ENCODE peak calls at places on chromosomes 7 and 10, in six cellular contexts. R is heart right ventricle, Y is WERI-Rb-1, A is fibroblast of mammary gland, U is hepatocyte, X is esophagus squamous epithelium. I is an unnamed sample.

GRCh38 chr7:143434660-143435059 is 8.6 kb upstream of the TAS2R60 start:
- DNase-seq in R (peak), Y (no peak), U (no peak), X (peak), A (peak), I (peak)

GRCh38 chr7:4271716-4272015 is 410.4 kb upstream of the FOXK1 start:
- DNase-seq in U (no peak), A (no peak), X (no peak), R (no peak), Y (no peak), I (no peak)

GRCh38 chr10:15196335-15196834 is 27.9 kb upstream of the NMT2 start:
- DNase-seq in U (no peak), X (no peak), R (no peak), A (no peak), Y (no peak), I (no peak)

GRCh38 chr7:23530355-23530754 is 1.4 kb downstream of the TRA2A start:
- DNase-seq in X (no peak), Y (no peak), A (peak), U (peak), R (no peak), I (peak)

GRCh38 chr10:94133239-94133638 is 139.5 kb downstream of the PLCE1 start:
- DNase-seq in X (no peak), R (peak), U (no peak), A (no peak), Y (no peak), I (peak)

GRCh38 chr10:49410365-49411074 is 14.6 kb upstream of the DRGX start:
- DNase-seq in Y (no peak), U (no peak), X (no peak), R (peak), A (no peak), I (no peak)

GRCh38 chr10:93565421-93565820 is 1.0 kb upstream of the FFAR4 start:
- DNase-seq in Y (no peak), A (no peak), U (no peak), X (no peak), R (no peak), I (no peak)

GRCh38 chr7:31099451-31100444 is 47.6 kb downstream of the ADCYAP1R1 start:
- DNase-seq in R (no peak), Y (no peak), A (no peak), X (no peak), U (no peak), I (no peak)

GRCh38 chr7:128530855-128531104 is 54.2 kb downstream of the METTL2B start:
- DNase-seq in Y (peak), R (no peak), A (no peak), U (no peak), X (no peak), I (no peak)

GRCh38 chr7:117269417-117269816 is 53.4 kb downstream of the WNT2 start:
- DNase-seq in X (no peak), R (no peak), U (no peak), Y (no peak), A (peak), I (peak)

GRCh38 chr7:140364819-140365218 is 33.5 kb downstream of the SLC37A3 start:
- DNase-seq in Y (peak), A (no peak), U (no peak), X (no peak), R (no peak), I (peak)

GRCh38 chr10:129424978-129425377 is 42.1 kb upstream of the MGMT start:
- DNase-seq in A (no peak), X (no peak), Y (no peak), R (no peak), U (no peak), I (no peak)

GRCh38 chr10:63209703-63210102 is 76.6 kb downstream of the NRBF2 start:
- DNase-seq in X (no peak), A (peak), Y (no peak), U (no peak), R (no peak), I (peak)

GRCh38 chr7:87129836-87130235 is 22.4 kb upstream of the DMTF1 start:
- DNase-seq in U (no peak), A (no peak), R (no peak), Y (no peak), X (no peak), I (no peak)

GRCh38 chr7:78510580-78511188 is 712.1 kb downstream of the PHTF2 start:
- DNase-seq in R (no peak), U (peak), A (peak), Y (peak), X (no peak), I (peak)

GRCh38 chr7:45092931-45093235 is 4.1 kb upstream of the NACAD start:
- DNase-seq in U (no peak), X (no peak), R (no peak), Y (no peak), A (no peak), I (no peak)
- H3K4me3 ChIP-seq in U (no peak), X (no peak), R (no peak), Y (no peak), A (no peak), I (no peak)

GRCh38 chr7:66198956-66199355 is 6.2 kb upstream of the TPST1 start:
- DNase-seq in X (no peak), A (no peak), Y (no peak), U (no peak), R (no peak), I (no peak)
- TF ChIP-seq CTCF in X (no peak), A (no peak), Y (peak), U (no peak), R (no peak), I (no peak)

DNA sequence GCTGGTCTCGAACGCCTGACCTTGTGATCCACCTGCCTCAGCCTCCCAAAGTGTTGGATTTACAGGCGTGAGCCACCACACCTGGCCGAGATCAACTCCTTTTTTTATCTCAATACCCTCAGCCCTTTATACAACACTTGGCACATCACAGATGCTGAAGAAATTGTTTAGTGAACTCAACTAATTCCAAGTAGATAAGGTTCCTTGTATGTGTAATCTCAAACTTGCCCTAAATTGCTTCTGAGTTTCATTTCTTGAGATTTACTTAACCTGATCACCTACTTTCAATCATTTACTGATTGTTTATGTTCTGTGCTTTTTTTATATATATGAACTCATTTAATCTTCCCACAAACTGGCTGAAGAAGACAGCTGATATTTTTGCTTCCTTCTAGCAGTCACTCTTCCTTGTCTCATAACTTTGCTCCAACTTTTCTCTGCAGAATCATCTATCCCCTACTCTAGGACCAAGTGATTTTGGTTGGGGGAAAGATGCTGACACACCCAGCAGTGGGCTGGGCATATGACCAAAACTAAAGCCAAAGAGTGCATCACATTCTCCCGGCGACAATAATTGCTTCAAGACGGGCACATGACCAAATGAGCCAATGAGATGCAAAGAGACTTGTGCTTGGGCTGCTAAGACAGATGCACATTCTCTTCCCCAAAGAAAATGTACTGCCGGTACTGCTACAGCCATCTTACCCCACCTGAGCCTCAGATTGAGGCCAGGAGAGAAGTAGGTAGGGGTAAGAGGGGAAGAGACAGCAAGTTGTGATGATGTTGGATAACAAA is 40.3 kb upstream of the ARID5B start:
- DNase-seq in X (no peak), R (no peak), U (no peak), A (peak), Y (no peak), I (no peak)
- H3K4me3 ChIP-seq in X (no peak), R (no peak), U (no peak), A (no peak), Y (no peak), I (no peak)

GRCh38 chr10:11521860-11522259 is 89.6 kb downstream of the USP6NL start:
- DNase-seq in X (no peak), U (no peak), A (peak), Y (no peak), R (no peak), I (peak)

GRCh38 chr10:11527068-11527467 is 84.4 kb downstream of the USP6NL start:
- DNase-seq in A (no peak), R (no peak), X (no peak), Y (no peak), U (no peak), I (no peak)

GRCh38 chr10:11520892-11521291 is 90.6 kb downstream of the USP6NL start:
- DNase-seq in Y (no peak), R (no peak), U (no peak), X (no peak), A (no peak), I (no peak)

GRCh38 chr10:11525503-11525902 is 85.9 kb downstream of the USP6NL start:
- DNase-seq in Y (no peak), A (peak), X (no peak), R (peak), U (no peak), I (no peak)

DNA sequence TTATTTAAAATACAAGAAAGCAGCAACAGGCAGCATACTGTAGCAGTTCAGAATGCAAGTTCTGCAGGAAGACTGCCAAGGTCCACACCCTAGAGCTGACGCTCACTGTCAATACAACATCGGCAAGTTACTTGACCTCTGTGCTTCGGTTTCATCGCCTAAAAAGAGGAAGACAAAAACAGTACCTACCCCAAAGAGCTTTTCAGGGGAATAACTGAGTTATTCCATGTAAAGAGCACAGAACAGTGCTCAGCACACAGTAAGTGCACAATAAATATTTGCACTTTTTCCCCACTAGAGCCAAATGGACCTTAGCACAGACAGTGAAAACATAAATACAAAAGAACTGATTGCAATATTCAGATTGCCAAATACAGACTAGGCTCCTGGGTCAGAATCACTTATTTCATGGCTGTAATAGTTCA is 88.6 kb downstream of the USP6NL start:
- DNase-seq in X (no peak), U (no peak), R (no peak), A (peak), Y (no peak), I (peak)
- TF ChIP-seq CTCF in X (no peak), U (no peak), R (no peak), A (no peak), Y (no peak), I (no peak)

GRCh38 chr7:19118896-19119301 is 1.5 kb upstream of the TWIST1 start:
- DNase-seq in X (no peak), Y (peak), R (peak), U (no peak), A (no peak), I (no peak)

GRCh38 chr7:19116121-19117080 is 1.0 kb downstream of the TWIST1 start:
- DNase-seq in Y (peak), X (no peak), A (peak), R (peak), U (no peak), I (peak)

GRCh38 chr7:19117081-19117869 is at the start of gene TWIST1:
- DNase-seq in Y (peak), R (peak), X (no peak), U (peak), A (peak), I (peak)

GRCh38 chr7:19119372-19119771 is 1.9 kb upstream of the TWIST1 start:
- DNase-seq in U (no peak), R (no peak), Y (no peak), A (no peak), X (no peak), I (no peak)

GRCh38 chr7:19117870-19118608 is 603 bp upstream of the TWIST1 start:
- DNase-seq in R (peak), U (no peak), Y (peak), X (no peak), A (peak), I (no peak)
- H3K4me3 ChIP-seq in R (peak), U (peak), Y (peak), X (peak), A (peak), I (peak)

GRCh38 chr10:123413353-123413752 is 252.8 kb upstream of the GPR26 start:
- DNase-seq in X (no peak), Y (no peak), A (no peak), R (no peak), U (no peak), I (no peak)
- TF ChIP-seq CTCF in X (no peak), Y (no peak), A (no peak), R (no peak), U (no peak), I (no peak)

GRCh38 chr10:106705576-106706526 is 458.7 kb downstream of the SORCS1 start:
- DNase-seq in Y (peak), U (peak), R (peak), A (peak), X (no peak), I (peak)
- H3K4me3 ChIP-seq in Y (no peak), U (no peak), R (no peak), A (no peak), X (no peak), I (no peak)

GRCh38 chr10:43230101-43230908 is 36.6 kb downstream of the RASGEF1A start:
- DNase-seq in X (no peak), R (no peak), Y (peak), A (no peak), U (no peak), I (no peak)
- TF ChIP-seq CTCF in X (no peak), R (no peak), Y (peak), A (no peak), U (no peak), I (no peak)

GRCh38 chr10:132335189-132336063 is 3.4 kb downstream of the LRRC27 start:
- DNase-seq in Y (peak), U (no peak), R (no peak), A (no peak), X (no peak), I (no peak)
- H3K4me3 ChIP-seq in Y (no peak), U (no peak), R (no peak), A (no peak), X (no peak), I (no peak)

GRCh38 chr10:124417846-124418725 is 637 bp downstream of the OAT start:
- DNase-seq in X (no peak), R (peak), U (peak), A (peak), Y (peak), I (peak)
- TF ChIP-seq CTCF in X (no peak), R (no peak), U (peak), A (no peak), Y (no peak), I (no peak)

I was measured in epithelial cell of esophagus.